ENCODE peak calls at places on chromosomes 5 and 9, in four cellular contexts. S is WTC11, Y is GM12878, I is K562. B is an unnamed sample.
A peak's percentile ranks its signal among the peaks of the same experiment; 100 is the strongest.

GRCh38 chr5:6820851-6821479 is 107.7 kb downstream of the TENT4A start:
- DNase-seq in Y (no peak), I (peak; percentile 80), S (peak; percentile 83), B (peak; percentile 47)

GRCh38 chr9:134641173-134641985 is at the start of gene COL5A1:
- DNase-seq in S (peak; percentile 89), Y (no peak), I (peak; percentile 19), B (no peak)

GRCh38 chr5:95812100-95812472 is 10.4 kb downstream of the GLRX start:
- DNase-seq in Y (no peak), I (peak; percentile 56), S (no peak), B (peak; percentile 77)

GRCh38 chr9:105244996-105245719 is 707 bp downstream of the SLC44A1 start:
- DNase-seq in S (peak; percentile 90), I (no peak), Y (no peak), B (no peak)

GRCh38 chr9:96299823-96300222 is 2.2 kb downstream of the HSD17B3 start:
- DNase-seq in I (no peak), S (no peak), Y (no peak), B (no peak)

GRCh38 chr9:14165376-14166035 is 148.4 kb downstream of the NFIB start:
- DNase-seq in Y (no peak), S (no peak), I (no peak), B (peak; percentile 12)

GRCh38 chr5:43638556-43638955 is 35.6 kb downstream of the NNT start:
- DNase-seq in S (no peak), Y (no peak), I (no peak), B (no peak)

GRCh38 chr9:90142580-90142979 is 500.0 kb downstream of the DIRAS2 start:
- DNase-seq in S (peak; percentile 48), I (peak; percentile 47), Y (no peak), B (peak; percentile 35)

GRCh38 chr5:84752780-84753179 is 368.1 kb upstream of the EDIL3 start:
- DNase-seq in S (no peak), I (no peak), Y (no peak), B (no peak)

GRCh38 chr9:7938092-7938491 is 138.5 kb upstream of the DMAC1 start:
- DNase-seq in I (no peak), S (no peak), Y (no peak), B (no peak)

GRCh38 chr5:56814361-56814962 is 887 bp upstream of the MAP3K1 start:
- DNase-seq in I (peak; percentile 31), S (peak; percentile 62), Y (no peak), B (peak; percentile 28)

GRCh38 chr5:11319851-11320580 is 559.0 kb upstream of the DAP start:
- DNase-seq in Y (no peak), S (no peak), I (no peak), B (peak; percentile 10)

GRCh38 chr9:105959491-105959890 is 265.1 kb downstream of the TMEM38B start:
- DNase-seq in S (no peak), Y (no peak), I (no peak), B (no peak)

GRCh38 chr9:98129451-98129881 is 10.4 kb upstream of the TRIM14 start:
- DNase-seq in S (no peak), I (peak; percentile 21), Y (no peak), B (no peak)

GRCh38 chr5:130045334-130045733 is 141.1 kb downstream of the CHSY3 start:
- DNase-seq in I (no peak), Y (no peak), S (no peak), B (no peak)

GRCh38 chr5:149611327-149611726 is 30.0 kb downstream of the ARHGEF37 start:
- DNase-seq in I (no peak), Y (no peak), S (no peak), B (peak; percentile 66)

GRCh38 chr5:91598216-91598615 is 215.1 kb upstream of the ARRDC3 start:
- DNase-seq in S (no peak), I (no peak), Y (no peak), B (no peak)

GRCh38 chr5:32506251-32506661 is 61.7 kb upstream of the ZFR start:
- DNase-seq in S (no peak), Y (no peak), I (no peak), B (no peak)

GRCh38 chr9:87395804-87396458 is 101.7 kb upstream of the DAPK1 start:
- DNase-seq in S (no peak), Y (no peak), I (no peak), B (peak; percentile 91)

GRCh38 chr9:84323777-84324317 is 16.7 kb downstream of the SLC28A3 start:
- DNase-seq in I (no peak), S (no peak), Y (no peak), B (no peak)

GRCh38 chr9:95025213-95026170 is 292.0 kb downstream of the FANCC start:
- DNase-seq in Y (no peak), S (no peak), I (peak; percentile 40), B (peak; percentile 80)

GRCh38 chr5:112594060-112594850 is 143.4 kb upstream of the APC start:
- DNase-seq in I (no peak), Y (no peak), S (no peak), B (no peak)

GRCh38 chr9:4508907-4509589 is 18.8 kb downstream of the SLC1A1 start:
- DNase-seq in I (no peak), S (no peak), Y (no peak), B (no peak)

GRCh38 chr5:80722916-80723315 is 68.1 kb upstream of the DHFR start:
- DNase-seq in I (no peak), S (no peak), Y (no peak), B (no peak)

DNA sequence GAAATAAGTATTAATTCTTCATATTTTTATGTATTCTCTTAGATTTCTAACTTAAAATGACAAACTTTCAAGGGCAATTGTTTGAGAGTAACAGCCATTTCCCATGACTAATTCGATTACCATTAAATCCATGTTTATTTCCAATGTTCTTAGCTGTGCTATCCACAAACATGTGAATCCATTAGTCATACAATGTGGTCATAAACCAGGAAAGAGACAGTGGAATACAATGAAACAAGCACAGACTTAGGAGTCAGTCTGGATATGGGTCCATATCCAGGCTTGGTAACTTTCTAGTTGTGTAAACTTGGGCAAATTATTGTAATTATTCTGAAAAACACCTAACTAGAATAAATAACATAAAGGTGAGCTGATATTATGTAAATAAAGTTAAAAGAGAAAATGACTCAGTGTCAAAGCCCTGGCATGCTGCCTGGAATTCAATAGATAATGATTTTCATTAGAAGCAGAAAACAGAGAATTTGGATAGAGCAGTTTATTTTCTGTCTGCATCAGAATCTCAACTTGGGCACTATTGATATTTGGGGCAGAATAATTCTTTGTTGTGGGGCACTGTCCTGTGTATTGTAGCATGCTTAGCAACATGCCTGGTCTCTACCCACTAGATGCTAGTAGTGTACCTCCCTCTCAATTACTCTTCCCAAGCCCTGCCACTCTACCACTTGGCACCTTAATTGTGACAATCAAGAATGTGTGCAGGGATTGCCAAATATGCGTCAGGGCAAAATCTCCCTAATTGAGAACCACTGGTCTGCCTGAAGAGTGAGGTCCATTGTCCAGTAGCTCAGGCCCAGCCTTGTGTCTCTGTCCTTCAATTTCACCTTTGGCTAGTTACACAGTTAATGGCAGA is 44.7 kb upstream of the SLC27A6 start:
- DNase-seq in Y (no peak), S (no peak), I (no peak), B (no peak)
- TF ChIP-seq CBFB in Y (no peak), S (no peak), I (no peak), B (no peak)

GRCh38 chr9:16033921-16034320 is 481.1 kb downstream of the CCDC171 start:
- DNase-seq in Y (no peak), I (no peak), S (no peak), B (no peak)

GRCh38 chr9:16031971-16032370 is 479.1 kb downstream of the CCDC171 start:
- DNase-seq in I (no peak), Y (no peak), S (no peak), B (no peak)

GRCh38 chr9:16033253-16033652 is 480.4 kb downstream of the CCDC171 start:
- DNase-seq in I (peak; percentile 2), Y (no peak), S (no peak), B (no peak)

GRCh38 chr9:16031486-16031885 is 478.6 kb downstream of the CCDC171 start:
- DNase-seq in S (no peak), I (no peak), Y (no peak), B (no peak)

GRCh38 chr9:16032799-16033198 is 480.0 kb downstream of the CCDC171 start:
- DNase-seq in Y (no peak), S (no peak), I (no peak), B (no peak)
- TF ChIP-seq CBFB in Y (no peak), S (no peak), I (no peak), B (no peak)

GRCh38 chr9:127556871-127557270 is 55.2 kb upstream of the STXBP1 start:
- DNase-seq in I (no peak), S (no peak), Y (no peak), B (no peak)

GRCh38 chr9:127558581-127559246 is 53.4 kb upstream of the STXBP1 start:
- DNase-seq in S (no peak), Y (no peak), I (no peak), B (no peak)

GRCh38 chr9:127557998-127558546 is 54.0 kb upstream of the STXBP1 start:
- DNase-seq in I (no peak), Y (no peak), S (no peak), B (no peak)

GRCh38 chr9:127555830-127556820 is 56.0 kb upstream of the STXBP1 start:
- DNase-seq in S (no peak), I (peak; percentile 75), Y (peak; percentile 24), B (no peak)

GRCh38 chr9:127557466-127557869 is 54.6 kb upstream of the STXBP1 start:
- DNase-seq in S (no peak), Y (no peak), I (no peak), B (no peak)
- TF ChIP-seq CBFB in S (no peak), Y (no peak), I (no peak), B (no peak)

DNA sequence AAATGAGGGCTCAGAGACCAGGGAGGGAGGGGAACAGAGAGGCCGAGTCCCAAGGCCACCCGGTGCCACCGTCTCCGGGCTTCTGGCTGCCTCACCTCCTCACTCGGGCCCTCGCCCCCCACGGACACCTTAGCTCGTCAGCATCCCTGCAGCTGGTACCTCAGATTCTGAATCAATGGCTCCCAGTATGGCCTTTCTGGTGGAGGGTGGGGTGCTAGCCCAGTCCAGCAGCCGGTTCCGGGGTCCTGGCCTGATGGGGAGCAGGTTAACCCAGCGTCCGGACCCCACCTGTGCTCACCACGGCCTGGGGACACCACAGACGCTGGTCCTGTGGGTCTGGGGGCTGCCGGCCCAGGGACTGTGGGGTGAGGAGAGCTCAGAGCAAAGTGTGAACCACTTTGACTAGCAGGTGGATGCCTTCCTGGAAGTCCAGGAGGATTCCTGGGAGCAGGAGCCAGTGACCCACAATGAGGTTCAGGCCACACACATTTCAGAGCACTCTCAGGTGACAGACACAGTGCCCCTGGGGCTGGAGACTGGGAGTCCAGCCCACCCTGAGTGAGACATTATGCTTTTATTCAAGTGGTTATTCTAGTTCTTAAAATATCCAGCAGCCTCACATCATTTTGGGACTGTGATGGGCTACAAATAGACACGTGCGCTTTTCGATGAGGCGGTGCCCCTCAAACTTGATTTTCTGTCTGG is 53.3 kb downstream of the AHRR start:
- DNase-seq in Y (no peak), S (peak; percentile 14), I (no peak), B (no peak)
- TF ChIP-seq CBFB in Y (no peak), S (no peak), I (no peak), B (no peak)

GRCh38 chr5:66242050-66242449 is 98.0 kb downstream of the SREK1 start:
- DNase-seq in I (no peak), S (no peak), Y (no peak), B (no peak)
- TF ChIP-seq CBFB in I (no peak), S (no peak), Y (no peak), B (no peak)